ENCODE peak calls at places on chromosomes 3 and 15, in eight cellular contexts. P is endothelial cell, Z is dorsolateral prefrontal cortex, N is bronchial epithelial cell, A is AG09309, I is IMR-90, K is fibroblast of pulmonary artery, M is sigmoid colon. V is an unnamed sample.

GRCh38 chr3:132641837-132642538 is 17.6 kb downstream of the ACAD11 start:
- DNase-seq in A (no peak), P (no peak), M (no peak), Z (no peak), I (peak; percentile 67), N (peak; percentile 63), K (peak; percentile 81), V (no peak)

GRCh38 chr15:39529457-39529856 is 51.4 kb upstream of the THBS1 start:
- DNase-seq in M (no peak), I (no peak), K (no peak), P (no peak), Z (no peak), N (no peak), A (no peak), V (no peak)

GRCh38 chr3:10688126-10688525 is 127.9 kb upstream of the SLC6A11 start:
- DNase-seq in M (no peak), P (no peak), Z (no peak), A (no peak), I (no peak), N (no peak), K (no peak), V (no peak)

GRCh38 chr3:132569153-132569552 is 27.9 kb upstream of the ACKR4 start:
- DNase-seq in Z (no peak), P (no peak), K (no peak), M (no peak), N (no peak), A (no peak), I (no peak), V (no peak)

GRCh38 chr3:40546811-40547210 is 22.1 kb downstream of the ZNF621 start:
- DNase-seq in A (peak; percentile 38), M (no peak), I (peak; percentile 70), P (no peak), Z (no peak), N (peak; percentile 57), K (peak; percentile 64), V (no peak)

GRCh38 chr3:43343778-43344177 is 57.4 kb downstream of the SNRK start:
- DNase-seq in I (no peak), P (no peak), Z (no peak), N (no peak), K (no peak), A (no peak), M (no peak), V (no peak)

GRCh38 chr3:197076446-197076845 is 46.8 kb upstream of the MELTF start:
- DNase-seq in M (no peak), K (no peak), Z (no peak), A (no peak), N (no peak), I (no peak), P (no peak), V (no peak)

GRCh38 chr15:38745136-38745535 is 180.5 kb upstream of the RASGRP1 start:
- DNase-seq in I (peak; percentile 9), A (peak; percentile 80), M (no peak), N (no peak), K (no peak), P (no peak), Z (no peak), V (no peak)

GRCh38 chr3:10747341-10747740 is 68.7 kb upstream of the SLC6A11 start:
- DNase-seq in Z (no peak), N (no peak), A (no peak), I (no peak), M (no peak), K (no peak), P (no peak), V (no peak)

GRCh38 chr15:71465109-71465508 is 345.2 kb upstream of the NR2E3 start:
- DNase-seq in Z (no peak), P (no peak), A (no peak), I (no peak), N (no peak), M (no peak), K (no peak), V (no peak)

GRCh38 chr3:12470111-12470510 is 14.2 kb upstream of the TSEN2 start:
- DNase-seq in I (peak; percentile 54), N (peak; percentile 59), A (no peak), K (no peak), P (no peak), Z (no peak), M (no peak), V (no peak)

GRCh38 chr15:72131922-72132321 is 13.7 kb downstream of the SENP8 start:
- DNase-seq in I (no peak), K (no peak), Z (no peak), P (no peak), M (no peak), A (no peak), N (no peak), V (no peak)

GRCh38 chr15:57363661-57364060 is 12.6 kb upstream of the CGNL1 start:
- DNase-seq in P (no peak), Z (no peak), I (no peak), A (no peak), M (no peak), K (no peak), N (no peak), V (no peak)

GRCh38 chr15:63601026-63601726 is 4.0 kb downstream of the FBXL22 start:
- DNase-seq in P (peak; percentile 37), Z (no peak), K (peak; percentile 20), I (peak; percentile 44), N (no peak), A (no peak), M (peak; percentile 71), V (peak; percentile 28)

GRCh38 chr3:46673151-46674030 is 20.1 kb downstream of the ALS2CL start:
- DNase-seq in M (peak; percentile 30), A (no peak), K (no peak), Z (peak; percentile 14), N (no peak), I (no peak), P (no peak), V (no peak)

GRCh38 chr3:46943237-46944187 is 33.0 kb downstream of the CCDC12 start:
- DNase-seq in N (peak; percentile 86), Z (no peak), M (no peak), A (no peak), P (no peak), K (peak; percentile 31), I (no peak), V (no peak)

GRCh38 chr3:196179380-196180308 is 31.6 kb downstream of the ZDHHC19 start:
- DNase-seq in A (peak; percentile 28), N (peak; percentile 96), P (no peak), Z (peak; percentile 77), M (no peak), K (peak; percentile 41), I (peak; percentile 77), V (peak; percentile 35)

GRCh38 chr3:152328841-152329240 is 60.1 kb downstream of the MBNL1 start:
- DNase-seq in N (peak; percentile 92), Z (no peak), K (peak; percentile 93), A (peak; percentile 41), P (no peak), I (peak; percentile 88), M (no peak), V (no peak)

GRCh38 chr15:101050647-101051290 is 131.6 kb downstream of the LRRK1 start:
- DNase-seq in N (no peak), I (no peak), M (peak; percentile 39), P (no peak), Z (no peak), K (no peak), A (no peak), V (peak; percentile 0)

GRCh38 chr3:194658477-194659242 is 13.3 kb downstream of the LSG1 start:
- DNase-seq in M (no peak), P (no peak), A (no peak), Z (no peak), I (no peak), K (peak; percentile 26), N (no peak), V (no peak)

GRCh38 chr3:159607856-159608255 is 380.8 kb upstream of the IL12A start:
- DNase-seq in K (no peak), A (no peak), I (no peak), Z (no peak), P (no peak), N (no peak), M (no peak), V (no peak)
- TF ChIP-seq CTCF in K (no peak), A (no peak), I (no peak), Z (no peak), P (no peak), N (no peak), M (no peak), V (no peak)

GRCh38 chr15:69303337-69304175 is 4.8 kb downstream of the PAQR5 start:
- DNase-seq in A (no peak), P (no peak), Z (no peak), I (peak; percentile 55), M (no peak), K (peak; percentile 24), N (no peak), V (no peak)
- TF ChIP-seq CTCF in A (peak; percentile 11), P (peak; percentile 45), Z (no peak), I (peak; percentile 34), M (no peak), K (peak; percentile 18), N (peak; percentile 14), V (peak; percentile 40)

GRCh38 chr15:26295331-26295730 is 432.2 kb upstream of the ATP10A start:
- DNase-seq in K (no peak), N (no peak), M (no peak), I (no peak), Z (no peak), A (no peak), P (no peak), V (no peak)
- TF ChIP-seq CTCF in K (no peak), N (no peak), M (no peak), I (no peak), Z (no peak), A (no peak), P (no peak), V (no peak)

GRCh38 chr3:158909870-158910269 is 108.0 kb downstream of the MFSD1 start:
- DNase-seq in K (no peak), P (no peak), A (peak; percentile 37), I (no peak), N (no peak), Z (no peak), M (no peak), V (no peak)

GRCh38 chr3:158912188-158912587 is 110.3 kb downstream of the MFSD1 start:
- DNase-seq in Z (no peak), K (no peak), N (no peak), M (no peak), A (no peak), P (no peak), I (no peak), V (no peak)

GRCh38 chr3:158906749-158907148 is 104.9 kb downstream of the MFSD1 start:
- DNase-seq in M (no peak), Z (no peak), N (no peak), K (no peak), A (no peak), P (no peak), I (no peak), V (no peak)

GRCh38 chr3:158911586-158911985 is 109.7 kb downstream of the MFSD1 start:
- DNase-seq in Z (no peak), A (no peak), N (peak; percentile 15), M (no peak), I (no peak), K (no peak), P (no peak), V (no peak)

DNA sequence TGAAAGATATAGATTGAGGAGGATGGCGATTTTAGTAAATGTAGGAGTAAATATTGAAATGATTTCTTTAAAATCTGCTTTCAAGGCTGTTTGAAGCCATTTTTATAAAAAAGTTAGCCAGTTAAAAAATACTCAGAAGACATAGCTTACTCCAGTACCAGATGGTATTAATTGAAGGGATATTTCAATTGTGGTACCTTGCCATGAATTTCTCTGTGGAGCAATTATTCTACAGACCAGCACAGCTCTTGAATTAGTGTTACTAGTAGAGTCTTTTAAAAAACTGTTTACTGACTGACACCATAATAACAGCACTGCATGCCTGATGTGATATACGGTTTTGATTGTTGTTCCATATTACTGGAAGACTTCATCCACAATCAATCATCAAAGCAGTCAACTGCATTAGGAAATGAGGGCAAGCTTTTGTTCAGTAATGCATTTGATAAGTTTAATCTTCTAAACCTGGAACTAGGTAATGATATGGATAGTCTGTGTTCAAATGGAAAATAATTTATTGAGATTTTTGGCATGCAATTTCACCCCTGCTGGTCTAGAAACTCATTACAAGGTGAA is 106.4 kb downstream of the MFSD1 start:
- DNase-seq in I (no peak), N (no peak), A (no peak), K (no peak), Z (no peak), P (no peak), M (no peak), V (no peak)
- TF ChIP-seq CTCF in I (no peak), N (no peak), A (no peak), K (no peak), Z (no peak), P (peak; percentile 45), M (no peak), V (peak; percentile 30)

V was measured in neural crest cell.